ENCODE peak calls at places on chromosome 10, in seven cellular contexts. U, Q, G, H, S, J and M are unnamed samples.

GRCh38 chr10:62025901-62026879 is 124.7 kb downstream of the ARID5B start:
- DNase-seq in Q (no peak), G (no peak), U (no peak), J (no peak), H (no peak), S (no peak), M (no peak)

GRCh38 chr10:27759483-27760281 is 14.1 kb upstream of the MKX start:
- DNase-seq in S (no peak), H (no peak), Q (no peak), G (no peak), U (no peak), J (no peak), M (no peak)

GRCh38 chr10:57849726-57850357 is 417.9 kb downstream of the IPMK start:
- DNase-seq in J (no peak), Q (no peak), H (no peak), U (no peak), S (no peak), G (no peak), M (no peak)

GRCh38 chr10:113735913-113736312 is 15.6 kb upstream of the PLEKHS1 start:
- DNase-seq in Q (no peak), H (peak; percentile 16), J (no peak), S (no peak), U (no peak), G (no peak), M (no peak)

GRCh38 chr10:72081772-72082590 is 6.4 kb downstream of the SPOCK2 start:
- DNase-seq in S (no peak), U (no peak), J (no peak), Q (no peak), G (no peak), H (no peak), M (no peak)

GRCh38 chr10:18158698-18159342 is 18.6 kb downstream of the CACNB2 start:
- DNase-seq in U (no peak), S (no peak), H (no peak), Q (no peak), G (no peak), J (no peak), M (no peak)

GRCh38 chr10:21296575-21297355 is 228.7 kb downstream of the SKIDA1 start:
- DNase-seq in U (no peak), S (no peak), H (no peak), J (no peak), Q (no peak), G (no peak), M (no peak)

GRCh38 chr10:30827531-30828120 is 198.1 kb upstream of the LYZL2 start:
- DNase-seq in H (no peak), S (no peak), Q (no peak), G (no peak), U (no peak), J (no peak), M (peak; percentile 18)

GRCh38 chr10:117370205-117370604 is 5.0 kb downstream of the PDZD8 start:
- DNase-seq in Q (no peak), J (no peak), H (no peak), S (no peak), U (no peak), G (no peak), M (no peak)

GRCh38 chr10:117375360-117376147 is at the start of gene PDZD8:
- DNase-seq in Q (peak; percentile 95), J (peak; percentile 93), H (peak; percentile 77), U (peak; percentile 90), G (peak; percentile 92), S (peak; percentile 87), M (peak; percentile 98)

GRCh38 chr10:117374506-117375359 is 507 bp downstream of the PDZD8 start:
- DNase-seq in G (peak; percentile 23), U (no peak), J (peak; percentile 32), H (peak; percentile 29), S (peak; percentile 11), Q (peak; percentile 79), M (peak; percentile 92)

DNA sequence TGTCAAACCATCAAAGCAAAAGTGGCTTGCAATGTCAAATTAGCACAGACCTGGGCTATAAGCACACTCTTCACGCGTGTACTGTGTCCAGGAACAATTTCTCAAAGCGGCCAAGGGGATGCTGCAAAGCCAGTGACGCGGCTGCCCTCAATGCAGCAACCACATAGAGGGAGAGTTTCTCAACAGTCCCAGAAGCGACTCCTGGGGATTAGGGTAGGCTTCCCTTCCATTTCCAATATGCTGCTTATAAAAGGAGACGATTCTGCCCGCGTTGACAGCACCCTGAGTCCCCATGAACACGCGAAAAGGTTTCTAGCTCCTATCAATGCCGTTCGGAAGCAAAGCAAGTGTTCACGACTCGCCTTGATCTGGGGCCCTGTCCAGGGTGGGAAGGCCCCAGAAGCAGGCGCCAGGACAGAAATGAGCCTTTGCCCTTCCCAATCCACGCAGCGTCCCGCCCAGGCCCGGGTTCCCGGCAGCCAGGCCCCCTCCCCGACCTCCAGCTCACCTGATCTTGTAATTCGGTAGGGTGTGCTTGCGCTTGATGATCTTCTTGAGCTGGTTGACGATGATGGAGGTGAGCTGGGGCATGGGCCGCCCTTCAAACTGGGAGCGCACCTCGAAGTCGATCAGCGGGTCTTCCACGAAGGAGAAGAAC is 1.3 kb downstream of the PDZD8 start:
- DNase-seq in S (peak; percentile 14), J (peak; percentile 38), H (peak; percentile 33), G (peak; percentile 49), U (peak; percentile 27), Q (peak; percentile 77), M (peak; percentile 88)
- TF ChIP-seq POLR2A in S (peak; percentile 70), J (no peak), H (no peak), G (peak; percentile 41), U (no peak), Q (no peak), M (no peak)

DNA sequence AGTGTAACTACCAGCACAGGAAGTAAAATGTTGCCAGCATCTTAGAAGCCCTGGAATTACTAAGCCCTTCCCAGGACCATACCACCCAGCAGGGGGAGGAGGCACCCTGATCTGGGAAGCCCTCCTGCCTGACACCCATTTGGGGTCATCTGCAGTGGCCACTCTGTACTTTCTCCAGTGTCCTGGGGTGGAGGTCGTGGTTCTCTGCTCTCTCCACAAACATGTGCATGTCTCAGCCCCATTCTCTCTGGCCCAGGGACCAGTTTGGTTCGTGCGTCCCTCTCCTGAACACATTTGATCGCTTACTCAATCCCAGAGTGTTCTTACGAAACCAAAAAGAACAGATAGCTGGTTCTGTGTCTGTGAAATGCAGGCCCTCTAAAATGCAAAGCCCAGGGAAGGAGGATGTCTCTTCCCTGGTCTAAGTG is 9.4 kb upstream of the LRRC27 start:
- DNase-seq in J (no peak), H (peak; percentile 64), U (no peak), G (no peak), S (no peak), Q (no peak), M (no peak)
- TF ChIP-seq CTCF in J (no peak), H (no peak), U (no peak), G (no peak), S (no peak), Q (no peak), M (no peak)

GRCh38 chr10:11285171-11285570 is 267.5 kb downstream of the CELF2 start:
- DNase-seq in Q (no peak), S (no peak), G (no peak), H (no peak), J (no peak), U (no peak), M (no peak)

GRCh38 chr10:11290156-11290890 is 272.7 kb downstream of the CELF2 start:
- DNase-seq in Q (no peak), S (no peak), J (no peak), G (no peak), U (no peak), H (no peak), M (no peak)

GRCh38 chr10:11284291-11285085 is 266.8 kb downstream of the CELF2 start:
- DNase-seq in U (no peak), H (no peak), S (no peak), J (no peak), Q (no peak), G (no peak), M (no peak)

GRCh38 chr10:11286261-11286989 is 268.8 kb downstream of the CELF2 start:
- DNase-seq in H (no peak), U (no peak), G (no peak), S (no peak), Q (no peak), J (no peak), M (no peak)

GRCh38 chr10:11288302-11288701 is 270.6 kb downstream of the CELF2 start:
- DNase-seq in G (no peak), S (no peak), J (no peak), U (no peak), Q (no peak), H (no peak), M (no peak)
- TF ChIP-seq POLR2A in G (no peak), S (no peak), J (no peak), U (no peak), Q (no peak), H (no peak), M (no peak)

GRCh38 chr10:91208645-91209044 is 11.8 kb upstream of the PCGF5 start:
- DNase-seq in J (no peak), U (no peak), Q (no peak), H (no peak), G (no peak), S (no peak), M (no peak)
- TF ChIP-seq CTCF in J (no peak), U (no peak), Q (no peak), H (no peak), G (no peak), S (no peak), M (no peak)

DNA sequence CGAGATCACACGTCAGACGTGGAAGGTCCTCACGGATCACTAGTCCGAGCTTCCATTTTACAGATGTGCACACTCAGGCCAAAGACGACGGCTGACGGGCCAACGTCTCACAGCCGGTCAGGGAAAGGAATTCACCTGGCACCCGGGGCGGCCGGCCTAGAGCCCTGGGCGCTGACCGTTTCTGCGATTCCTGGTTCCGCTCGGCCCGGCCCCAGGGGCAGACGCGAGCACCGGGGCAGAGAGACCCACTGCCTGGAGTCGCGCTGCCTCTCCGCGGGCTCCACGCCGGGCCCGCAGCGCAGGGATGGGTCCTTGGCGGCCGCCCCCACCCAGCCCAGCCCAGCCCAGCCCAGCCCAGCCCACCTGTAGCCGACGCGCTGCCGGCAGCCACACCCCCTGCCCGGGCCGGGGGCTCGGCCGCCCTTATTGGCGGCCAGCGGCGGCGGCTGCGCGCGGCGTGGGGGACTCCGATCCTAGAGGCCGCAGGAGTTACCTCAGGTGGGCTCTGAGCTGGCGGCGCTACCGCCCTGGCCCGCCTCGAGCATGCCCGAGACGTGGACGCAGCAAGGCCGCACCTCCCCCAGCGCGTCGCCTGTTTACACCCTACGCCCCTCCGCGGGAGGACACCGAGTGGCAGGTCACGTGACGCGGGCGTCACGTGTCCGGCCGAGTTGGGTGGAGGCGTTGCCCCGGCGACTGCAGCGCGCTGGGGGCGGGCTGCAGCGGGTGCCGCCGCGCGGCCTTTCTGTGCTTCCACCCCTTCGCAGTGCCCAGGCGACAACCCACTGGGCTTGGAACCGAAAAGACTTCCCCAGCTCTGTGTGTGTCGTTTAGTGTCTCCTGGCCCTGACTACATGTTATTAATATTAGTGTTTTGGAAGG is 78.1 kb downstream of the ZFAND4 start:
- DNase-seq in U (peak; percentile 88), G (peak; percentile 95), J (peak; percentile 87), H (peak; percentile 61), Q (peak; percentile 94), S (peak; percentile 85), M (peak; percentile 98)
- TF ChIP-seq POLR2A in U (no peak), G (peak; percentile 79), J (peak; percentile 69), H (peak; percentile 50), Q (no peak), S (peak; percentile 28), M (peak; percentile 68)

DNA sequence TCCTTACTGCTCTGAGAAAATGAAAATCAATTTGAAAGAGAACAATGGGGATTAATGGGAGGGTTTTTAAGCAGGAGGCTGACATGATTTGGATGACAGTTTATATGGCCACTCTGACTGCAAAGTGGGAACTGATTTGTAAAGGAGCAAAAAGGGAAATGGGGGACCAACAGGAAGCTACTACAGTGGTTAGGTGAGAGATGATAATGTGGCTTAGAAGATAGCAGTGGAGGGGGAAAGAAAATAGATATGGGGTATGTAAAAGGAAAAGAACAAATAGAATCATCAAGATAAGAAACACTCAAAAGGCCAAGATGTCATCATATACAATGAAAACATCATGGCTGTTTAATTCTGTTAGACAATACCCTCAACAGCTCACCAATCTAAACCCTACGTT is 177.5 kb downstream of the ANK3 start:
- DNase-seq in S (no peak), U (no peak), H (no peak), J (no peak), G (no peak), Q (no peak), M (no peak)
- TF ChIP-seq CTCF in S (no peak), U (no peak), H (no peak), J (no peak), G (no peak), Q (no peak), M (no peak)